ENCODE peak calls at places on chromosomes 7 and 10, in five cellular contexts. N is lower leg skin; H is HFFc6; L is CD4-positive, alpha-beta T cell; Z is activated naive CD8-positive, alpha-beta T cell treated with anti-CD3 and anti-CD28 coated beads for 36 hours. R is an unnamed sample.

GRCh38 chr10:131187274-131187673 is 124.2 kb downstream of the TCERG1L start:
- DNase-seq in N (peak), H (no peak), L (no peak), Z (no peak), R (no peak)

GRCh38 chr7:158957921-158958471 is 101.6 kb downstream of the DYNC2I1 start:
- DNase-seq in N (peak), H (no peak), L (no peak), Z (peak), R (no peak)

GRCh38 chr10:88152720-88153119 is 289.3 kb downstream of the PTEN start:
- DNase-seq in N (peak), H (peak), L (peak), Z (peak), R (peak)

GRCh38 chr10:119250641-119251314 is 43.4 kb downstream of the GRK5 start:
- DNase-seq in N (no peak), H (peak), L (no peak), Z (no peak), R (peak)

GRCh38 chr7:120654241-120654640 is 203.7 kb downstream of the TSPAN12 start:
- DNase-seq in N (no peak), H (no peak), L (no peak), Z (no peak), R (no peak)

GRCh38 chr7:69932034-69932628 is 333.9 kb downstream of the AUTS2 start:
- DNase-seq in N (no peak), H (no peak), L (no peak), Z (no peak), R (peak)

GRCh38 chr7:76359111-76359986 is 558 bp upstream of the YWHAG start:
- DNase-seq in N (peak), H (peak), L (peak), Z (peak), R (peak)

GRCh38 chr10:13970967-13971353 is 359.8 kb downstream of the FRMD4A start:
- DNase-seq in N (no peak), H (no peak), L (no peak), Z (no peak), R (no peak)

GRCh38 chr10:71127019-71127534 is 85.3 kb upstream of the UNC5B start:
- DNase-seq in N (peak), H (no peak), L (no peak), Z (no peak), R (no peak)

GRCh38 chr10:95430231-95430951 is 130.8 kb downstream of the SORBS1 start:
- DNase-seq in N (no peak), H (peak), L (peak), Z (peak), R (peak)

GRCh38 chr10:56934515-56934914 is 573.5 kb upstream of the ZWINT start:
- DNase-seq in N (no peak), H (no peak), L (no peak), Z (no peak), R (no peak)

GRCh38 chr7:148232784-148233183 is 357.8 kb upstream of the C7orf33 start:
- DNase-seq in N (no peak), H (no peak), L (no peak), Z (no peak), R (no peak)

GRCh38 chr10:6721964-6722615 is 142.0 kb upstream of the PRKCQ start:
- DNase-seq in N (no peak), H (peak), L (no peak), Z (no peak), R (peak)

GRCh38 chr10:103645141-103646054 is 151.9 kb downstream of the NEURL1 start:
- DNase-seq in N (no peak), H (peak), L (no peak), Z (no peak), R (peak)

GRCh38 chr10:17290226-17290625 is 62.2 kb downstream of the VIM start:
- DNase-seq in N (no peak), H (no peak), L (no peak), Z (peak), R (no peak)

GRCh38 chr7:92303761-92304160 is 58.0 kb downstream of the ANKIB1 start:
- DNase-seq in N (no peak), H (no peak), L (no peak), Z (no peak), R (no peak)

GRCh38 chr10:86256690-86257315 is 109.8 kb downstream of the GRID1 start:
- DNase-seq in N (peak), H (no peak), L (no peak), Z (no peak), R (no peak)

GRCh38 chr7:80630611-80631010 is 7.8 kb upstream of the CD36 start:
- DNase-seq in N (no peak), H (no peak), L (no peak), Z (no peak), R (no peak)

GRCh38 chr10:60396766-60397165 is 7.1 kb upstream of the ANK3 start:
- DNase-seq in N (no peak), H (no peak), L (no peak), Z (no peak), R (no peak)

GRCh38 chr10:34119456-34119855 is 695.6 kb downstream of the PARD3 start:
- DNase-seq in N (no peak), H (no peak), L (no peak), Z (no peak), R (no peak)

R was measured in non-pigmented ciliary epithelial cell.